ENCODE peak calls at places on chromosome 10, in nine cellular contexts. G is globus pallidus, W is non-pigmented ciliary epithelial cell, K is epithelial cell of esophagus, V is NCI-H1694, U is cerebellar nuclear complex, Y is left kidney, D is NCI-H2029 treated with DMSO at 0.1 percent for 48 hours, P is endothelial cell of umbilical vein. C is an unnamed sample.

GRCh38 chr10:124748953-124749645 is 4.9 kb upstream of the FAM53B start:
- DNase-seq in G (no peak), W (no peak), K (no peak), V (no peak), U (no peak), Y (no peak), D (no peak), P (no peak), C (no peak)

GRCh38 chr10:43683451-43684197 is 34.9 kb upstream of the ZNF32 start:
- DNase-seq in G (no peak), W (no peak), K (no peak), V (peak; percentile 11), U (no peak), Y (peak; percentile 60), D (no peak), P (no peak), C (no peak)

GRCh38 chr10:77936697-77937567 is 10.4 kb upstream of the DLG5 start:
- DNase-seq in G (no peak), W (no peak), K (no peak), V (no peak), U (no peak), Y (peak; percentile 40), D (no peak), P (no peak), C (no peak)

GRCh38 chr10:96565774-96566173 is 21.0 kb downstream of the TM9SF3 start:
- DNase-seq in G (no peak), W (peak; percentile 40), K (no peak), V (no peak), U (no peak), Y (no peak), D (no peak), P (peak; percentile 65), C (peak; percentile 11)

GRCh38 chr10:101291254-101292193 is 62.3 kb upstream of the LBX1 start:
- DNase-seq in G (no peak), W (no peak), K (peak; percentile 23), V (peak; percentile 61), U (peak; percentile 42), Y (peak; percentile 92), D (no peak), P (peak; percentile 33), C (peak; percentile 34)

GRCh38 chr10:77983384-77984341 is 45.7 kb downstream of the POLR3A start:
- DNase-seq in G (no peak), W (peak; percentile 51), K (peak; percentile 11), V (no peak), U (no peak), Y (no peak), D (no peak), P (peak; percentile 89), C (no peak)

GRCh38 chr10:86213148-86213547 is 153.4 kb downstream of the GRID1 start:
- DNase-seq in G (no peak), W (no peak), K (no peak), V (no peak), U (no peak), Y (no peak), D (no peak), P (no peak), C (no peak)

GRCh38 chr10:14840178-14840577 is 2.1 kb downstream of the HSPA14 start:
- DNase-seq in G (no peak), W (no peak), K (no peak), V (no peak), U (no peak), Y (no peak), D (no peak), P (no peak), C (no peak)

GRCh38 chr10:48667960-48668541 is 16.6 kb upstream of the WDFY4 start:
- DNase-seq in G (no peak), W (no peak), K (no peak), V (no peak), U (no peak), Y (no peak), D (no peak), P (no peak), C (no peak)

GRCh38 chr10:28505359-28505959 is 27.5 kb upstream of the WAC start:
- DNase-seq in G (no peak), W (no peak), K (no peak), V (no peak), U (peak; percentile 30), Y (no peak), D (no peak), P (no peak), C (peak; percentile 36)

GRCh38 chr10:36023939-36024338 is 381.8 kb upstream of the FZD8 start:
- DNase-seq in G (no peak), W (peak; percentile 48), K (peak; percentile 90), V (no peak), U (no peak), Y (peak; percentile 31), D (no peak), P (peak; percentile 27), C (peak; percentile 68)

GRCh38 chr10:30002438-30003266 is 56.7 kb downstream of the JCAD start:
- DNase-seq in G (no peak), W (peak; percentile 37), K (peak; percentile 85), V (peak; percentile 70), U (no peak), Y (peak; percentile 90), D (no peak), P (peak; percentile 85), C (peak; percentile 88)

GRCh38 chr10:114856544-114857287 is 35.1 kb downstream of the FHIP2A start:
- DNase-seq in G (no peak), W (peak; percentile 81), K (peak; percentile 67), V (no peak), U (no peak), Y (no peak), D (no peak), P (peak; percentile 81), C (peak; percentile 46)

GRCh38 chr10:78296794-78297193 is 263.1 kb downstream of the RPS24 start:
- DNase-seq in G (no peak), W (no peak), K (no peak), V (no peak), U (no peak), Y (no peak), D (no peak), P (no peak), C (no peak)

GRCh38 chr10:4663162-4663992 is 162.6 kb upstream of the AKR1E2 start:
- DNase-seq in G (no peak), W (peak; percentile 99), K (peak; percentile 100), V (no peak), U (no peak), Y (peak; percentile 79), D (peak; percentile 60), P (peak; percentile 97), C (peak; percentile 99)

GRCh38 chr10:1297566-1298301 is 241.5 kb downstream of the WDR37 start:
- DNase-seq in G (peak; percentile 64), W (no peak), K (no peak), V (no peak), U (no peak), Y (peak; percentile 66), D (no peak), P (no peak), C (no peak)

GRCh38 chr10:6124666-6125065 is 35.8 kb downstream of the RBM17 start:
- DNase-seq in G (peak; percentile 68), W (no peak), K (peak; percentile 32), V (no peak), U (no peak), Y (peak; percentile 76), D (no peak), P (no peak), C (no peak)

GRCh38 chr10:61472090-61472674 is 19.0 kb upstream of the TMEM26 start:
- DNase-seq in G (no peak), W (no peak), K (no peak), V (no peak), U (no peak), Y (no peak), D (no peak), P (no peak), C (no peak)

GRCh38 chr10:11729790-11730315 is 12.3 kb upstream of the ECHDC3 start:
- DNase-seq in G (no peak), W (no peak), K (no peak), V (no peak), U (no peak), Y (no peak), D (no peak), P (no peak), C (no peak)

GRCh38 chr10:109587366-109587765 is 335.9 kb downstream of the XPNPEP1 start:
- DNase-seq in G (no peak), W (no peak), K (peak; percentile 0), V (no peak), U (no peak), Y (no peak), D (peak; percentile 3), P (no peak), C (no peak)

GRCh38 chr10:51074238-51075028 is at the start of gene PRKG1:
- DNase-seq in G (peak; percentile 49), W (no peak), K (peak; percentile 68), V (no peak), U (no peak), Y (peak; percentile 95), D (no peak), P (peak; percentile 66), C (no peak)

GRCh38 chr10:96619120-96619519 is 32.3 kb upstream of the TM9SF3 start:
- DNase-seq in G (no peak), W (no peak), K (no peak), V (no peak), U (no peak), Y (no peak), D (no peak), P (no peak), C (no peak)

GRCh38 chr10:22629126-22629525 is 85.3 kb downstream of the PIP4K2A start:
- DNase-seq in G (no peak), W (no peak), K (no peak), V (no peak), U (no peak), Y (no peak), D (no peak), P (no peak), C (no peak)

GRCh38 chr10:78203915-78204818 is 170.5 kb downstream of the RPS24 start:
- DNase-seq in G (no peak), W (no peak), K (no peak), V (no peak), U (no peak), Y (peak; percentile 55), D (peak; percentile 59), P (peak; percentile 70), C (no peak)

GRCh38 chr10:35339946-35340345 is 3.6 kb downstream of the CCNY start:
- DNase-seq in G (no peak), W (no peak), K (peak; percentile 25), V (no peak), U (no peak), Y (no peak), D (no peak), P (peak; percentile 19), C (peak; percentile 34)

GRCh38 chr10:34835908-34836558 is 20.9 kb upstream of the PARD3 start:
- DNase-seq in G (no peak), W (no peak), K (no peak), V (no peak), U (no peak), Y (peak; percentile 95), D (no peak), P (no peak), C (no peak)

GRCh38 chr10:91796332-91797076 is 1.7 kb upstream of the TNKS2 start:
- DNase-seq in G (peak; percentile 22), W (no peak), K (peak; percentile 57), V (no peak), U (no peak), Y (peak; percentile 54), D (no peak), P (peak; percentile 32), C (peak; percentile 48)

GRCh38 chr10:94042001-94042813 is 48.5 kb downstream of the PLCE1 start:
- DNase-seq in G (no peak), W (no peak), K (peak; percentile 69), V (no peak), U (no peak), Y (no peak), D (no peak), P (no peak), C (peak; percentile 54)

GRCh38 chr10:130045091-130045652 is 65.5 kb downstream of the C10orf143 start:
- DNase-seq in G (no peak), W (no peak), K (no peak), V (no peak), U (no peak), Y (peak; percentile 32), D (no peak), P (no peak), C (peak; percentile 32)

GRCh38 chr10:11095374-11095785 is 77.7 kb downstream of the CELF2 start:
- DNase-seq in G (no peak), W (no peak), K (no peak), V (no peak), U (no peak), Y (no peak), D (no peak), P (no peak), C (no peak)

C was measured in MCF 10A.